ENCODE peak calls at places on chromosomes 1 and 21, in nine cellular contexts. F, Y, R, C, G, U, I, T and A are unnamed samples.

GRCh38 chr1:54596756-54597155 is 26.6 kb downstream of the FAM151A start:
- DNase-seq in Y (no peak), R (no peak), U (no peak), G (no peak), T (peak; percentile 22), C (no peak), F (no peak), I (no peak), A (no peak)

GRCh38 chr1:187689137-187689536 is 860.4 kb downstream of the PLA2G4A start:
- DNase-seq in G (no peak), T (no peak), I (no peak), F (no peak), Y (no peak), R (no peak), C (no peak), U (no peak), A (no peak)

GRCh38 chr1:69952691-69953090 is 252.7 kb downstream of the LRRC40 start:
- DNase-seq in U (no peak), I (no peak), T (no peak), C (no peak), G (no peak), Y (no peak), R (no peak), F (no peak), A (no peak)

GRCh38 chr1:217494767-217495166 is 136.1 kb downstream of the GPATCH2 start:
- DNase-seq in U (no peak), C (no peak), I (no peak), F (no peak), T (no peak), Y (no peak), G (no peak), R (no peak), A (no peak)

GRCh38 chr1:235500971-235501540 is 3.2 kb downstream of the B3GALNT2 start:
- DNase-seq in T (no peak), F (no peak), C (no peak), I (no peak), U (no peak), Y (no peak), G (peak; percentile 90), R (no peak), A (no peak)

GRCh38 chr1:64282353-64282752 is 78.9 kb downstream of the UBE2U start:
- DNase-seq in F (no peak), C (no peak), Y (peak; percentile 42), G (peak; percentile 78), R (no peak), I (peak; percentile 46), U (no peak), T (peak; percentile 31), A (peak; percentile 21)

GRCh38 chr1:214801191-214801590 is 198.2 kb downstream of the CENPF start:
- DNase-seq in C (no peak), U (no peak), Y (no peak), I (no peak), T (peak; percentile 22), R (no peak), G (no peak), F (no peak), A (no peak)

GRCh38 chr1:178612261-178612660 is 99.4 kb downstream of the TEX35 start:
- DNase-seq in G (no peak), R (no peak), U (no peak), F (no peak), T (peak; percentile 88), I (no peak), C (no peak), Y (no peak), A (no peak)

GRCh38 chr1:157106813-157107189 is 7.2 kb upstream of the ETV3L start:
- DNase-seq in I (no peak), C (no peak), G (no peak), F (no peak), U (peak; percentile 11), T (no peak), R (no peak), Y (no peak), A (no peak)

GRCh38 chr1:158203693-158204457 is 23.2 kb downstream of the CD1D start:
- DNase-seq in U (no peak), C (no peak), F (peak; percentile 24), G (no peak), Y (no peak), I (no peak), R (no peak), T (peak; percentile 62), A (no peak)

GRCh38 chr1:52424238-52424637 is 19.8 kb downstream of the PRPF38A start:
- DNase-seq in G (no peak), F (no peak), I (no peak), Y (no peak), U (no peak), C (no peak), T (no peak), R (no peak), A (no peak)

GRCh38 chr1:90443340-90443739 is 273.8 kb downstream of the BARHL2 start:
- DNase-seq in G (no peak), C (no peak), Y (no peak), I (no peak), T (no peak), F (no peak), U (no peak), R (no peak), A (no peak)

GRCh38 chr21:43726686-43727570 is 8.0 kb downstream of the PDXK start:
- DNase-seq in F (no peak), R (no peak), U (no peak), T (peak; percentile 80), G (no peak), Y (peak; percentile 86), C (peak; percentile 36), I (peak; percentile 81), A (no peak)

GRCh38 chr1:248857201-248857600 is 1.7 kb downstream of the ZNF692 start:
- DNase-seq in U (no peak), C (no peak), R (no peak), G (no peak), F (no peak), I (no peak), T (peak; percentile 68), Y (no peak), A (no peak)
- H3K27ac ChIP-seq in U (no peak overlapping the region), C (no peak overlapping the region), R (no peak overlapping the region), G (no peak overlapping the region), F (no peak overlapping the region), I (no peak overlapping the region), T (peak overlapping the region; percentile 75), Y (no peak overlapping the region), A (peak overlapping the region; percentile 95)

GRCh38 chr1:119948342-119949214 is 52.3 kb upstream of the ADAM30 start:
- DNase-seq in I (peak; percentile 86), C (peak; percentile 80), T (peak; percentile 35), Y (peak; percentile 89), G (peak; percentile 70), U (peak; percentile 86), R (peak; percentile 82), F (peak; percentile 76), A (peak; percentile 71)

GRCh38 chr1:119943216-119943615 is 46.9 kb upstream of the ADAM30 start:
- DNase-seq in C (no peak), F (no peak), T (peak; percentile 43), G (no peak), I (no peak), Y (no peak), U (no peak), R (no peak), A (no peak)

GRCh38 chr1:119947468-119947867 is 51.2 kb upstream of the ADAM30 start:
- DNase-seq in F (no peak), T (no peak), G (no peak), R (no peak), I (no peak), Y (no peak), U (no peak), C (no peak), A (no peak)

GRCh38 chr1:119952496-119952895 is 56.2 kb upstream of the ADAM30 start:
- DNase-seq in I (no peak), U (no peak), Y (no peak), T (no peak), G (no peak), C (no peak), F (no peak), R (no peak), A (no peak)

DNA sequence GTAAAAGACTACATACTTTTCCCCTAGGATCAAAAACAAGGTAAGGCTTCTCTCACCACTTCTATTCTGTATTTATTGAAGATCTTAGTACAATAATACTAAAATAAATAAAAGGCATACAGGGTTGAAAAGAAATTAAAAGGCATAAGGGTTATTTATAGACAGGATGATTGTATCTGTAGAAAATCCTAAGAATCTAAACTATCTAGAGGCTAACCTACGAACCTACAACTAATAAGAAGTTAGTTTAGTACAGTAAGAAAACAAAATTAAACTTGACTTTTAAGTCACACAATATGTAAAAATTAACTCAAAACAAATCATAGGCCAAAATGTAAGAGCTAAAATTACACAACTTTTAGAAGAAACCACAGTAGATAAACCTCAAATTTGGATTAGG is 50.4 kb upstream of the ADAM30 start:
- DNase-seq in G (no peak), I (no peak), F (no peak), Y (no peak), C (no peak), R (no peak), U (no peak), T (no peak), A (no peak)
- TF ChIP-seq CTCF in G (no peak), I (no peak), F (no peak), Y (no peak), C (no peak), R (no peak), U (no peak), T (no peak), A (no peak)

GRCh38 chr1:181179279-181179979 is 90.9 kb downstream of the IER5 start:
- DNase-seq in U (no peak), Y (no peak), C (no peak), T (no peak), I (no peak), G (no peak), F (no peak), R (no peak), A (no peak)
- H3K4me3 ChIP-seq in U (no peak overlapping the region), Y (no peak overlapping the region), C (peak overlapping the region; percentile 12), T (no peak overlapping the region), I (no peak overlapping the region), G (no peak overlapping the region), F (no peak overlapping the region), R (no peak overlapping the region), A (peak overlapping the region; percentile 23)

DNA sequence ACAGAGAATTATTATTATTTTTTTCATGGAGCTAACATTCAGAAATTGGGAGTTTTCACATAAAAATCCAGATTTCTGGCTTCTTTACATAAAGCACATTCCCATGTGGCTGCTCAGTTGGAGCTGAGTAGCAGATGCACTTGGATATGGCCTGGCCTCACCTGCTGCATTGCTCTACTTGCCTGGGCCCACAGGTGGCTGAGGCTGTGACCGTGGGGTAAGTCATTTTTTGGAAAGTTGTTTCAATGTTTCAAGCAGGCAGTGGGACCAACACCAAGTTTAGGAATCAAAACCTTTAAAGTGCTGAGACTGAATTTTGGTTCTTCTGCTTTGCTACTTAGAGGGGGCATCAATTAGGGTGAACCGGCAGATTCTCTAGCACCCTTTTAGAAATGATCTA is 56.8 kb downstream of the GADD45A start:
- DNase-seq in Y (no peak), I (no peak), F (no peak), G (no peak), U (no peak), C (no peak), T (no peak), R (no peak), A (no peak)
- H3K27ac ChIP-seq in Y (no peak overlapping the region), I (no peak overlapping the region), F (no peak overlapping the region), G (no peak overlapping the region), U (no peak overlapping the region), C (no peak overlapping the region), T (peak overlapping the region; percentile 25), R (peak overlapping the region; percentile 52), A (no peak overlapping the region)

GRCh38 chr1:204410764-204411450 is 710 bp downstream of the PPP1R15B start:
- DNase-seq in U (peak; percentile 80), F (peak; percentile 60), Y (no peak), G (no peak), R (peak; percentile 62), T (no peak), I (peak; percentile 75), C (peak; percentile 54), A (peak; percentile 42)
- TF ChIP-seq CTCF in U (no peak), F (no peak), Y (no peak), G (no peak), R (no peak), T (no peak), I (no peak), C (no peak), A (no peak)